ENCODE peak calls at places on chromosome 14, in four cellular contexts. C is ascending aorta, Y is mucosa of descending colon, N is fibroblast of the aortic adventitia. Q is an unnamed sample.

GRCh38 chr14:74620497-74620921 is 8.5 kb upstream of the LTBP2 start:
- DNase-seq in N (peak; percentile 95), C (no peak), Y (no peak), Q (peak; percentile 57)

GRCh38 chr14:69038449-69039286 is 59.6 kb upstream of the ACTN1 start:
- DNase-seq in Y (no peak), N (peak; percentile 77), C (no peak), Q (peak; percentile 83)

GRCh38 chr14:58138719-58139482 is 13.1 kb downstream of the ARMH4 start:
- DNase-seq in N (no peak), C (no peak), Y (no peak), Q (no peak)

GRCh38 chr14:22837059-22837749 is 819 bp downstream of the MMP14 start:
- DNase-seq in Y (peak; percentile 78), N (peak; percentile 68), C (no peak), Q (no peak)

GRCh38 chr14:75736845-75737485 is 75.9 kb downstream of the TTLL5 start:
- DNase-seq in Y (no peak), C (no peak), N (no peak), Q (no peak)

GRCh38 chr14:68404652-68405183 is 388.1 kb downstream of the ZFP36L1 start:
- DNase-seq in C (no peak), Y (no peak), N (no peak), Q (no peak)

GRCh38 chr14:64388533-64389243 is 535 bp downstream of the MTHFD1 start:
- DNase-seq in N (peak; percentile 25), C (no peak), Y (no peak), Q (no peak)

GRCh38 chr14:24310666-24311604 is at the start of gene LTB4R:
- DNase-seq in Y (peak; percentile 88), N (peak; percentile 70), C (no peak), Q (peak; percentile 45)

GRCh38 chr14:88270781-88271180 is 52.3 kb downstream of the KCNK10 start:
- DNase-seq in Y (peak; percentile 95), C (no peak), N (no peak), Q (no peak)

GRCh38 chr14:93980464-93981201 is 4.3 kb upstream of the ASB2 start:
- DNase-seq in Y (no peak), C (peak; percentile 52), N (no peak), Q (no peak)

GRCh38 chr14:20455355-20456300 is 602 bp downstream of the APEX1 start:
- DNase-seq in Y (no peak), N (peak; percentile 91), C (no peak), Q (peak; percentile 80)

GRCh38 chr14:65224799-65225198 is 122.5 kb upstream of the MAX start:
- DNase-seq in Y (no peak), N (peak; percentile 57), C (no peak), Q (no peak)

GRCh38 chr14:24871302-24871701 is 178.6 kb downstream of the STXBP6 start:
- DNase-seq in C (no peak), Y (no peak), N (no peak), Q (no peak)

GRCh38 chr14:61927015-61927414 is 164.8 kb downstream of the SNAPC1 start:
- DNase-seq in N (peak; percentile 20), C (no peak), Y (no peak), Q (no peak)

GRCh38 chr14:80005561-80005960 is 205.7 kb downstream of the DIO2 start:
- DNase-seq in Y (no peak), N (no peak), C (no peak), Q (no peak)

GRCh38 chr14:93007225-93007997 is 84.5 kb downstream of the CHGA start:
- DNase-seq in N (peak; percentile 75), C (peak; percentile 45), Y (peak; percentile 58), Q (peak; percentile 54)

GRCh38 chr14:61003571-61003970 is 22.5 kb downstream of the SLC38A6 start:
- DNase-seq in C (no peak), N (peak; percentile 45), Y (no peak), Q (no peak)

GRCh38 chr14:76784881-76785280 is 23.6 kb downstream of the VASH1 start:
- DNase-seq in N (peak; percentile 72), C (no peak), Y (peak; percentile 62), Q (peak; percentile 29)

GRCh38 chr14:72169521-72169920 is 237.3 kb downstream of the RGS6 start:
- DNase-seq in Y (no peak), C (no peak), N (no peak), Q (no peak)

GRCh38 chr14:91606851-91607250 is 96.7 kb upstream of the PPP4R3A start:
- DNase-seq in Y (no peak), C (no peak), N (no peak), Q (no peak)
- TF ChIP-seq CTCF in Y (no peak), C (no peak), N (no peak), Q (no peak)

GRCh38 chr14:104117341-104118005 is 20.9 kb upstream of the KIF26A start:
- DNase-seq in C (no peak), Y (peak; percentile 65), N (no peak), Q (no peak)

GRCh38 chr14:104118006-104118844 is 20.2 kb upstream of the KIF26A start:
- DNase-seq in Y (peak; percentile 31), C (no peak), N (no peak), Q (no peak)

GRCh38 chr14:104115131-104115600 is 23.2 kb upstream of the KIF26A start:
- DNase-seq in C (no peak), Y (no peak), N (no peak), Q (no peak)

GRCh38 chr14:104115691-104116543 is 22.5 kb upstream of the KIF26A start:
- DNase-seq in Y (peak; percentile 69), C (no peak), N (no peak), Q (no peak)

DNA sequence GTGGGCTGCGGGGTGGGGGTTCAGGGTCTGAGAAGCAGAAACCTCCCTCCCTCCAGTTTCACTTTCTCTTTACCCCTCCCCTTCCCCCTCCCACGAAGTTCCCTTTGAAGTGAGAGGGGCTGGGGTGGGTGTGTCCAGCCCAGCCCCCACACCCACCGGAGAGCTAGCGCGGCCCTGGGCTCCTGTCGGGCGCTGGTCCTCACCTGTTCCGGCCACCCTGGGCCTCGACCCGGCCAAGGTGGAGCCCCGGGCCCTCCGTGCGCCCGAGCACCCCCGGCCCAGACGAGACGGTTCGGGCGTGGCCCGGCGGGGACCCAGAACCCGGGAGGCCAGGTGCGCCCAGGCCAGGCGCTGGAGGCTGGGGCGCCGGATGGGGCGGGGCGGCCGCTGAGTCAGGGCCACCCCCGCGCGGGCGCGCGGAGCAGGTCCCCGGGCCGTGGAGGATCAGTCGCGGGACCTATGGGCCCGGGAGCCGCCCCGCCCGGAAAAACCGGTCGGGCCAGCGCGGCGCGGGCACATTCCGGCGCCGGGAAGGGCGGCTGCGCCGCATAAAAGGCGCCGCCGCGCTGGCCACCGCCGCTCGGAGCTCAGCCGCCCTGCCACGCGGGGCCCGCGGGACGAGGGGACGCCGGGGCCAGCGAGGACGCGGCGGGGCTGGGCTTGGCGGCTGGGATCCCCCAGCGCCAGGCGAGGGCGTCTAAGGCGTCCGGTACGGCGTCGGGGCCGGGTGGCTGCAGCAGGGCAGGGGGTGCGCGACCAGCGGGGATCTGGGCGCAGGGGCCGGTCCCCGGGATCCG is 21.6 kb upstream of the KIF26A start:
- DNase-seq in N (no peak), C (no peak), Y (peak; percentile 87), Q (no peak)
- H3K4me3 ChIP-seq in N (peak overlapping the region; percentile 5), C (peak overlapping the region; percentile 56), Y (peak overlapping the region; percentile 32), Q (no peak overlapping the region)

DNA sequence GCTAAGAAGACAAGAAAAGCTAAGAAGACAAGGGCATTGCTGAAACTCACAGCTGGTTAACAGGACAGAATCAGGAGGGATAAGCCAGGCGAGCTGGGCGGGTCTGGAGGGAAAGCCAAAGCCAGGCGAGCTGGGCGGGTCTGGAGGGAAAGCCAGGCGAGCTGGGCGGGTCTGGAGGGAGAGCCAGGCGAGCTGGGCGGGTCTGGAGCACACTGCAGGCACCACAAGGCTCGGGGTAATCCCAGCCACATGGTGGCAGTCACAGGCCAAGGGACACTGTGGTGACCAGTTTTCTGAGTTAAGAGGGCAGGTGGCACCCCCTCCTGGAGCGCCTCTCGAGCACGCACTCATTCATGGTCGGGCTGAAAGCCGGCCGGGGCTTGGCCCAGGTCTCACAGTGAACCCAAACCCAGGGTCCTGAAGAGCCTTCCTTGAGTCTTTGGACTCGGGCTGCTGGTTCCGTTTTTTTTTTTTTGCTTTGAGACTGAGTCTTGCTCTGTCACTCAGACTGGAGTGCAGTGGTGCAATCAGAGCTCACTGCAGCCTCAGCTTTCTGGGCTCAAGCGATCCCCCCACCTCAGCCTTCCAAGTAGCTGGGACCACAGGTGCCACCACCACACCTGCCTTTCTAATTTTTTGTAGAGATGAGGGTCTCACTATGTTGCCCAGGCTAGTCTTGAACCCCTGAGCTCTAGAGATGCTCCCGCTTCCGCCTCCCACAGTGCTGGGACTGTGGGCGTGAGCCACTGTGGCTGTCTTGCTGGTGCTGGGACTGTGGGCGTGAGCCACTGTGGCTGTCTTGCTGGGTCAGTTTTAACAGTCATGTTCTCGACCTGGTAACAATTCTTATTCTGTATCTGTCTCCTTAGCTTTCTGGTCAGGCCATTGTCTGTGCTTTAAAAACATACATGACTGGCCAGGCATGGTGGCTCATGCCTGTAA is 40.2 kb downstream of the HSP90AA1 start:
- DNase-seq in C (peak; percentile 41), Y (peak; percentile 89), N (peak; percentile 74), Q (peak; percentile 80)
- TF ChIP-seq CTCF in C (peak; percentile 54), Y (peak; percentile 40), N (peak; percentile 32), Q (peak; percentile 49)

DNA sequence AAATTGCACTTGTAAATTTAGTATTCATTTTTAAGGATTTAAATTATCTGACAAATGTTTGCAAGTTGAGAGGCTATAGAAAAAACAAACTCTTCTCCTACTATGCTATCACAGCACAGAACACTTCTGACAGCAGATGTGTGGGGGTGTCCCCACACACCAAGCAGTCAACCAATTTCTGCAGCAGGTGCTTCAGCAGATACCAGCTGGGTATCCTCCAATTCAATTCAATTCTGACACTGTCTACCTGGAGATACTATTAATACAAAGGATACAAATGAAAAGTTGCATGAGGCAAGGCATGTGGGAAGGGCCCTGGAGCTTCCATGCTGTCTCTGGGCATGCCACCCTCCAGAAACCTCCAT is 35.1 kb downstream of the PCNX1 start:
- DNase-seq in Y (no peak), C (no peak), N (no peak), Q (no peak)
- H3K4me3 ChIP-seq in Y (no peak overlapping the region), C (no peak overlapping the region), N (no peak overlapping the region), Q (no peak overlapping the region)

GRCh38 chr14:39467889-39468524 is 35.8 kb upstream of the FBXO33 start:
- DNase-seq in C (no peak), N (peak; percentile 61), Y (no peak), Q (no peak)
- TF ChIP-seq CTCF in C (no peak), N (peak; percentile 51), Y (no peak), Q (peak; percentile 61)

GRCh38 chr14:100654814-100655795 is 67.9 kb upstream of the BEGAIN start:
- DNase-seq in N (no peak), C (no peak), Y (peak; percentile 79), Q (no peak)
- H3K4me3 ChIP-seq in N (no peak overlapping the region), C (no peak overlapping the region), Y (no peak overlapping the region), Q (no peak overlapping the region)

GRCh38 chr14:32996343-32996742 is 57.7 kb downstream of the NPAS3 start:
- DNase-seq in Y (no peak), C (no peak), N (no peak), Q (no peak)

GRCh38 chr14:32998433-32998832 is 59.8 kb downstream of the NPAS3 start:
- DNase-seq in Y (no peak), C (no peak), N (peak; percentile 35), Q (no peak)
- TF ChIP-seq CTCF in Y (no peak), C (no peak), N (peak; percentile 55), Q (peak; percentile 77)

GRCh38 chr14:32480337-32480736 is 151.2 kb downstream of the AKAP6 start:
- DNase-seq in Y (no peak), C (no peak), N (peak; percentile 47), Q (no peak)
- H3K4me3 ChIP-seq in Y (no peak overlapping the region), C (peak overlapping the region; percentile 1), N (no peak overlapping the region), Q (no peak overlapping the region)

GRCh38 chr14:102979406-102979805 is 56.9 kb downstream of the AMN start:
- DNase-seq in C (no peak), Y (no peak), N (no peak), Q (no peak)
- TF ChIP-seq CTCF in C (no peak), Y (no peak), N (no peak), Q (no peak)

Q was measured in retinal pigment epithelial cell.